ENCODE peak calls at places on chromosomes 1 and 21, in four cellular contexts. E, L, I and N are unnamed samples.
A peak's percentile ranks its signal among the peaks of the same experiment; 100 is the strongest.

GRCh38 chr1:148308832-148309458 is 156.9 kb upstream of the NBPF11 start:
- DNase-seq in E (peak; percentile 16), L (no peak), I (no peak), N (no peak)

GRCh38 chr1:34529935-34530859 is 224.7 kb upstream of the GJB5 start:
- DNase-seq in E (no peak), I (no peak), L (no peak), N (no peak)

GRCh38 chr21:37564924-37565529 is 198.5 kb downstream of the DYRK1A start:
- DNase-seq in I (no peak), E (peak; percentile 58), L (peak; percentile 62), N (no peak)

GRCh38 chr1:57162607-57163235 is 196.9 kb upstream of the C8B start:
- DNase-seq in I (no peak), L (no peak), E (no peak), N (peak; percentile 40)

GRCh38 chr1:211553549-211553948 is 25.4 kb downstream of the SLC30A1 start:
- DNase-seq in I (no peak), E (no peak), L (no peak), N (no peak)

GRCh38 chr1:21931171-21932093 is 5.7 kb downstream of the HSPG2 start:
- DNase-seq in E (peak; percentile 87), L (peak; percentile 86), I (no peak), N (no peak)

GRCh38 chr1:55143686-55144085 is 71.5 kb downstream of the USP24 start:
- DNase-seq in E (peak; percentile 54), L (peak; percentile 20), I (no peak), N (no peak)

GRCh38 chr1:202968895-202969295 is 1.8 kb upstream of the CYB5R1 start:
- DNase-seq in E (peak; percentile 75), L (peak; percentile 65), I (peak; percentile 13), N (peak; percentile 2)

GRCh38 chr1:51234721-51235425 is 1.2 kb upstream of the RNF11 start:
- DNase-seq in E (peak; percentile 31), I (no peak), L (peak; percentile 58), N (no peak)

GRCh38 chr1:76824106-76824505 is 43.2 kb upstream of the ST6GALNAC5 start:
- DNase-seq in L (no peak), E (no peak), I (no peak), N (no peak)

GRCh38 chr1:22507582-22507981 is 55.7 kb upstream of the EPHA8 start:
- DNase-seq in I (no peak), L (no peak), E (no peak), N (no peak)

GRCh38 chr1:214551052-214551435 is 358 bp downstream of the PTPN14 start:
- DNase-seq in I (no peak), L (peak; percentile 64), E (no peak), N (no peak)

GRCh38 chr1:97143236-97143882 is 421.8 kb downstream of the PTBP2 start:
- DNase-seq in E (no peak), I (no peak), L (no peak), N (no peak)

GRCh38 chr1:185838111-185838510 is 103.9 kb downstream of the HMCN1 start:
- DNase-seq in I (no peak), L (no peak), E (no peak), N (no peak)

GRCh38 chr1:179550753-179551682 is 24.7 kb downstream of the NPHS2 start:
- DNase-seq in I (no peak), L (peak; percentile 28), E (peak; percentile 50), N (no peak)

GRCh38 chr21:43803558-43804300 is 14.4 kb downstream of the RRP1 start:
- DNase-seq in I (no peak), E (no peak), L (no peak), N (no peak)

GRCh38 chr1:90335566-90335965 is 340.7 kb downstream of the ZNF326 start:
- DNase-seq in L (no peak), I (no peak), E (no peak), N (no peak)

GRCh38 chr1:28056129-28056925 is 32.1 kb downstream of the EYA3 start:
- DNase-seq in L (no peak), E (no peak), I (peak; percentile 34), N (no peak)

GRCh38 chr1:225156254-225156653 is 226.8 kb downstream of the DNAH14 start:
- DNase-seq in L (no peak), E (no peak), I (no peak), N (no peak)

GRCh38 chr1:224151117-224151516 is 31.9 kb upstream of the DEGS1 start:
- DNase-seq in L (no peak), I (no peak), E (no peak), N (no peak)

GRCh38 chr1:79235221-79236002 is 228.9 kb upstream of the ADGRL4 start:
- DNase-seq in E (no peak), I (no peak), L (no peak), N (no peak)

GRCh38 chr1:89566761-89567174 is 42.1 kb downstream of the LRRC8B start:
- DNase-seq in E (no peak), I (no peak), L (peak; percentile 26), N (no peak)

GRCh38 chr1:232805269-232806070 is at the start of gene MAP10:
- DNase-seq in E (peak; percentile 79), L (peak; percentile 84), I (peak; percentile 66), N (peak; percentile 48)

GRCh38 chr1:17220287-17220686 is 15.4 kb downstream of the PADI1 start:
- DNase-seq in L (no peak), I (no peak), E (no peak), N (no peak)

GRCh38 chr1:22096463-22096862 is 44.0 kb downstream of the CDC42 start:
- DNase-seq in L (no peak), E (no peak), I (no peak), N (no peak)

GRCh38 chr21:32776743-32777142 is 5.2 kb upstream of the PAXBP1 start:
- DNase-seq in L (no peak), E (no peak), I (no peak), N (no peak)

GRCh38 chr1:1324084-1324523 is 356 bp downstream of the INTS11 start:
- DNase-seq in E (no peak), L (no peak), I (no peak), N (no peak)

GRCh38 chr1:1327291-1327690 is 2.7 kb downstream of the CPTP start:
- DNase-seq in E (no peak), I (no peak), L (no peak), N (no peak)

GRCh38 chr1:1325288-1326074 is 879 bp downstream of the CPTP start:
- DNase-seq in I (no peak), L (no peak), E (no peak), N (no peak)

GRCh38 chr1:1324524-1325287 is at the start of the genes CPTP and INTS11:
- DNase-seq in L (peak; percentile 98), E (peak; percentile 89), I (peak; percentile 96), N (peak; percentile 84)

DNA sequence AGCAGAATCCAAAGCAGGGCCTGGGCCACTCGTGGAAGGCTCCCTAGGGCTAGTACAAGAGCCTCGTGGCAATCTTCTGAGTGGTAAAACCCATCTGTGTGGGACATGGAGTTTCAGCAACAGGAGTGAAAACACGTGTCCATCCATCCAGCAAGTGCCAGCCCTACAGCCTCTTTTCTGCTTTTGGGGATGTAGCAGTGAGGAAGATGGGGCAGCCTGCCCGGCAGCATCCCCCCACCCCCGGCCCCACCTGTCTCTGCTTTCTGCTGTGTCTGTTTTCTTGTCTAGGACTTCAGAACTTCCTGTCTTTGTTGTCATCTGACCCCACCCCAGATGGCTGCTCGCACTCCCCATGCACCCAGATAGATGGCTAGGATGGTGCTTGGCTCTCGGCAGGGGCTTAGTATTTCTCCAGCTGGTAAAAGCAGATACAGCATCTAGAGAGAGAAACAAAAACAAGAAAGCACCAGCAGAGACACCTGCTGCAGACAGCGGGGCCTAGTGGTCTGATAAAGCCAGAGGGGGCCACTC is 1.5 kb downstream of the CPTP start:
- DNase-seq in E (no peak), I (no peak), L (no peak), N (no peak)
- H3K27ac ChIP-seq in E (peak overlapping the region; percentile 97), I (no peak overlapping the region), L (no peak overlapping the region), N (no peak overlapping the region)

GRCh38 chr1:2320760-2321159 is 70.6 kb downstream of the MORN1 start:
- DNase-seq in E (no peak), I (no peak), L (no peak), N (no peak)
- H3K27ac ChIP-seq in E (no peak overlapping the region), I (no peak overlapping the region), L (peak overlapping the region; percentile 97), N (peak overlapping the region; percentile 26)

GRCh38 chr1:209879539-209879938 is 51.8 kb downstream of the UTP25 start:
- DNase-seq in I (no peak), E (peak; percentile 17), L (no peak), N (peak; percentile 42)
- H3K27ac ChIP-seq in I (no peak overlapping the region), E (peak overlapping the region; percentile 6), L (no peak overlapping the region), N (peak overlapping the region; percentile 65)

GRCh38 chr1:201761178-201761577 is 67.8 kb upstream of the IPO9 start:
- DNase-seq in E (no peak), L (no peak), I (no peak), N (no peak)
- H3K27ac ChIP-seq in E (no peak overlapping the region), L (peak overlapping the region; percentile 6), I (no peak overlapping the region), N (peak overlapping the region; percentile 16)

GRCh38 chr1:207963429-207964194 is 52.7 kb upstream of the CD34 start:
- DNase-seq in I (peak; percentile 79), E (peak; percentile 79), L (peak; percentile 96), N (peak; percentile 78)

GRCh38 chr1:207965602-207966387 is 54.9 kb upstream of the CD34 start:
- DNase-seq in I (no peak), E (no peak), L (no peak), N (no peak)

GRCh38 chr1:207966521-207966920 is 55.6 kb upstream of the CD34 start:
- DNase-seq in L (no peak), E (no peak), I (no peak), N (no peak)

GRCh38 chr1:207962716-207963428 is 51.9 kb upstream of the CD34 start:
- DNase-seq in I (no peak), E (no peak), L (peak; percentile 45), N (no peak)

GRCh38 chr1:207964195-207964966 is 53.5 kb upstream of the CD34 start:
- DNase-seq in E (no peak), L (no peak), I (no peak), N (no peak)
- H3K27ac ChIP-seq in E (peak overlapping the region; percentile 96), L (peak overlapping the region; percentile 19), I (no peak overlapping the region), N (peak overlapping the region; percentile 27)

GRCh38 chr1:227803933-227804332 is 11.5 kb upstream of the PRSS38 start:
- DNase-seq in L (no peak), E (no peak), I (no peak), N (no peak)
- H3K27ac ChIP-seq in L (no peak overlapping the region), E (no peak overlapping the region), I (no peak overlapping the region), N (no peak overlapping the region)

GRCh38 chr1:6197746-6198427 is 1.5 kb downstream of the RPL22 start:
- DNase-seq in L (no peak), E (no peak), I (no peak), N (no peak)
- H3K27ac ChIP-seq in L (no peak overlapping the region), E (peak overlapping the region; percentile 99), I (peak overlapping the region; percentile 78), N (no peak overlapping the region)